ENCODE peak calls at places on chromosomes 7 and 10, in nine cellular contexts. C is neural crest cell; Z is cardiac muscle cell; H is AG10803; B is PC-9; Y is CD4-positive, alpha-beta T cell; N is AG09319; S is omental fat pad; W is astrocyte of the spinal cord. E is an unnamed sample.

GRCh38 chr7:103343758-103344452 is 662 bp downstream of the DNAJC2 start:
- DNase-seq in Y (no peak), Z (peak; percentile 23), C (no peak), S (peak; percentile 26), W (peak; percentile 30), H (peak; percentile 25), N (no peak), B (peak; percentile 3), E (no peak)

GRCh38 chr7:13846386-13846785 is 143.1 kb downstream of the ETV1 start:
- DNase-seq in W (no peak), H (peak; percentile 29), B (no peak), Z (no peak), C (no peak), Y (no peak), S (no peak), N (no peak), E (no peak)

GRCh38 chr10:11547111-11547625 is 64.3 kb downstream of the USP6NL start:
- DNase-seq in C (no peak), B (no peak), Y (no peak), W (peak; percentile 28), N (no peak), S (no peak), Z (no peak), H (peak; percentile 72), E (no peak)

GRCh38 chr7:25303380-25304321 is 75.4 kb upstream of the NPVF start:
- DNase-seq in H (peak; percentile 83), C (no peak), W (peak; percentile 5), N (no peak), Z (peak; percentile 64), S (no peak), B (no peak), Y (no peak), E (no peak)

GRCh38 chr7:2003931-2004812 is 228.6 kb downstream of the MAD1L1 start:
- DNase-seq in C (no peak), W (no peak), Y (no peak), B (no peak), S (peak; percentile 16), H (no peak), N (no peak), Z (no peak), E (peak; percentile 80)

GRCh38 chr10:132515811-132516726 is 21.5 kb upstream of the INPP5A start:
- DNase-seq in H (no peak), Z (no peak), W (no peak), S (peak; percentile 20), Y (no peak), C (no peak), B (no peak), N (no peak), E (peak; percentile 86)

GRCh38 chr7:137169282-137169698 is 174.2 kb downstream of the PTN start:
- DNase-seq in H (peak; percentile 76), W (peak; percentile 85), N (peak; percentile 59), Z (peak; percentile 86), C (peak; percentile 58), Y (no peak), B (peak; percentile 32), S (no peak), E (peak; percentile 15)

GRCh38 chr7:113198226-113198625 is 79.9 kb upstream of the SMIM30 start:
- DNase-seq in N (no peak), C (no peak), Y (no peak), B (no peak), S (no peak), W (no peak), H (no peak), Z (no peak), E (no peak)

GRCh38 chr7:139362981-139363380 is 3.3 kb downstream of the LUC7L2 start:
- DNase-seq in C (no peak), W (no peak), H (no peak), Z (no peak), N (no peak), B (no peak), Y (no peak), S (no peak), E (no peak)

GRCh38 chr7:137958593-137959431 is 43.1 kb downstream of the CREB3L2 start:
- DNase-seq in B (peak; percentile 38), S (no peak), W (no peak), H (no peak), Z (no peak), C (no peak), Y (no peak), N (no peak), E (no peak)

GRCh38 chr10:125101581-125101980 is 58.8 kb downstream of the CTBP2 start:
- DNase-seq in B (no peak), H (no peak), Z (no peak), C (no peak), N (no peak), Y (no peak), W (no peak), S (no peak), E (peak; percentile 59)

GRCh38 chr7:93530701-93531100 is 43.8 kb downstream of the CALCR start:
- DNase-seq in Z (no peak), W (no peak), S (no peak), Y (no peak), N (no peak), B (no peak), H (no peak), C (no peak), E (no peak)

GRCh38 chr7:27156508-27156898 is at the start of gene HOXA7:
- DNase-seq in B (no peak), S (peak; percentile 39), Y (no peak), H (peak; percentile 74), N (no peak), C (no peak), W (peak; percentile 82), Z (no peak), E (no peak)

GRCh38 chr7:111012799-111013675 is 77.9 kb upstream of the LRRN3 start:
- DNase-seq in C (no peak), N (no peak), B (no peak), W (no peak), Y (peak; percentile 6), Z (no peak), H (no peak), S (no peak), E (no peak)

GRCh38 chr10:103564799-103565365 is 71.4 kb downstream of the NEURL1 start:
- DNase-seq in B (no peak), Z (peak; percentile 45), W (no peak), N (no peak), Y (no peak), H (no peak), S (no peak), C (peak; percentile 56), E (no peak)

GRCh38 chr7:151299940-151300665 is 41.5 kb upstream of the NUB1 start:
- DNase-seq in H (no peak), S (no peak), C (no peak), Z (no peak), Y (no peak), B (no peak), W (no peak), N (no peak), E (no peak)

GRCh38 chr10:66827353-66827752 is 98.5 kb upstream of the LRRTM3 start:
- DNase-seq in S (no peak), B (no peak), Y (no peak), C (no peak), W (peak; percentile 84), N (no peak), H (peak; percentile 40), Z (no peak), E (no peak)

GRCh38 chr10:130282492-130283233 is 146.5 kb downstream of the GLRX3 start:
- DNase-seq in S (no peak), C (no peak), N (no peak), Z (no peak), B (no peak), H (no peak), Y (no peak), W (no peak), E (no peak)

GRCh38 chr7:70836946-70837345 is 295.0 kb upstream of the GALNT17 start:
- DNase-seq in Y (no peak), N (no peak), B (no peak), C (no peak), Z (no peak), H (no peak), S (no peak), W (no peak), E (no peak)

DNA sequence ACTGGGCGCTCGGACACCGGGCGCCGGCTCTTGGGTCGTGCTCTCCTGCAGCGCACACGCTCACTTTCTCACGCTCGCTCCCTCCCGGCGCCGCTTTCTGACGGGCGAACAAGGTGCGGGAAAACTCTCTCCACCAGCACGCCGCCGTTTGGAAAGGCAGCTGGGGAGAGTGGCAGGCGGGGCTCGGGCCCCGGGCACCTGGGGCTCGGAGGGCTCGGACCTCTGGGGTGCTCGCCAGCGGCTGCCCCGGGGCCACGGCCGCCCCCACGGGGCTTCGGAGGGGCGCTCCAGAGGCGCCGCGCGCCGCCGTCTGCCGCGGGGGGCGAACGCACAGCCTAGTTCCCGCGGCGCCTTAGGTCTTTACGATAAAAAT is 391 bp upstream of the EPC1 start:
- DNase-seq in S (no peak), B (no peak), N (no peak), W (no peak), Z (no peak), C (no peak), Y (no peak), H (no peak), E (no peak)
- TF ChIP-seq CTCF in S (no peak), B (no peak), N (no peak), W (no peak), Z (no peak), C (no peak), Y (no peak), H (no peak), E (no peak)

GRCh38 chr10:24989867-24990266 is 26.1 kb downstream of the ENKUR start:
- DNase-seq in B (no peak), Y (no peak), C (no peak), Z (no peak), S (no peak), N (no peak), W (peak; percentile 28), H (no peak), E (no peak)
- TF ChIP-seq CTCF in B (peak; percentile 43), Y (peak; percentile 55), C (no peak), Z (peak; percentile 20), S (no peak), N (peak; percentile 8), W (no peak), H (peak; percentile 30), E (no peak)

GRCh38 chr10:27153325-27153724 is 859 bp downstream of the YME1L1 start:
- DNase-seq in H (no peak), S (no peak), B (no peak), Z (no peak), Y (no peak), N (no peak), C (no peak), W (no peak), E (no peak)
- TF ChIP-seq CTCF in H (no peak), S (no peak), B (no peak), Z (no peak), Y (no peak), N (no peak), C (no peak), W (no peak), E (no peak)

DNA sequence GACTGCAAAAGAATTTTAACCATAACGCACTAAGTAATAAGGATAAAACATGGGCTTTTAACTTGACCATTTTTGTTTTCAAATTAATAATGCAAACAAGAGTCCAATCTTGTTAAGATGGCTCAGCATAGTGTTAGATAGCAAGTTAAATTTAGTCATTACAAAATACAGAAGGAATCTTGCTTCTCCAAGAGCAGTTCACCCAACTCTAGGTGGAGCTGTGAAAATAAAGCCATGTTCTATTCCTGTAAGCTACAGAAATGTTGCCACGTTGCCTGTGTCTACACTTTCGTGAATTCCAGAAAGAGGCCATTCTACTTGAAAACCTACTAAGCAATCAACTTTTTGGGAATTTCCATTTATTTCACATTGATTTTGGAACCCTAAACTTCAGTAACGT is 191.9 kb downstream of the SFMBT2 start:
- DNase-seq in S (no peak), C (no peak), B (no peak), N (no peak), W (peak; percentile 25), H (no peak), Z (peak; percentile 22), Y (no peak), E (no peak)
- TF ChIP-seq CTCF in S (no peak), C (no peak), B (no peak), N (no peak), W (no peak), H (no peak), Z (no peak), Y (no peak), E (no peak)

E was measured in lower leg skin.